ENCODE peak calls at places on chromosome 6, in five cellular contexts. C is BJ, W is DND-41, U is WERI-Rb-1, R is pancreas. L is an unnamed sample. For H3K36me3, the result is how much of the 10 kb centered on the place peaks cover.

GRCh38 chr6:131281471-131282270 is 146.4 kb downstream of the AKAP7 start:
- DNase-seq in U (no peak), C (no peak), R (no peak), W (peak), L (no peak)

GRCh38 chr6:53476979-53477378 is 67.9 kb downstream of the GCLC start:
- DNase-seq in U (no peak), W (no peak), R (no peak), C (peak), L (no peak)

GRCh38 chr6:6315660-6316059 is 4.8 kb downstream of the F13A1 start:
- DNase-seq in C (no peak), U (peak), W (peak), R (peak), L (peak)

GRCh38 chr6:6661684-6662083 is 73.2 kb downstream of the LY86 start:
- DNase-seq in C (no peak), W (no peak), R (no peak), U (no peak), L (no peak)

GRCh38 chr6:15437090-15437489 is 191.2 kb downstream of the JARID2 start:
- DNase-seq in R (no peak), U (no peak), W (no peak), C (no peak), L (no peak)

GRCh38 chr6:129183681-129184216 is 300.8 kb downstream of the LAMA2 start:
- DNase-seq in R (no peak), C (no peak), W (no peak), U (no peak), L (no peak)

GRCh38 chr6:168603234-168603633 is 162.2 kb downstream of the SMOC2 start:
- DNase-seq in R (no peak), U (no peak), C (no peak), W (no peak), L (no peak)

GRCh38 chr6:52574709-52575489 is 2.0 kb downstream of the TRAM2 start:
- DNase-seq in W (peak), U (no peak), R (no peak), C (no peak), L (no peak)

GRCh38 chr6:90650041-90650948 is 63.4 kb upstream of the MAP3K7 start:
- DNase-seq in W (no peak), R (no peak), C (no peak), U (no peak), L (no peak)

GRCh38 chr6:105431226-105431625 is 28.3 kb upstream of the PREP start:
- DNase-seq in C (no peak), U (no peak), W (peak), R (no peak), L (no peak)

GRCh38 chr6:111358454-111358853 is 124.6 kb downstream of the REV3L start:
- DNase-seq in U (no peak), R (no peak), C (no peak), W (no peak), L (no peak)

GRCh38 chr6:44309631-44310030 is 3.5 kb downstream of the AARS2 start:
- DNase-seq in U (no peak), W (no peak), R (no peak), C (no peak), L (no peak)

GRCh38 chr6:137313928-137314855 is 95.0 kb upstream of the IFNGR1 start:
- DNase-seq in U (peak), C (no peak), W (peak), R (peak), L (no peak)

GRCh38 chr6:7004581-7005297 is 103.0 kb upstream of the RREB1 start:
- DNase-seq in W (no peak), C (no peak), R (no peak), U (peak), L (no peak)

GRCh38 chr6:160121981-160122380 is 366 bp downstream of the SLC22A1 start:
- DNase-seq in C (no peak), R (no peak), W (no peak), U (no peak), L (no peak)

GRCh38 chr6:144653885-144654505 is 368.9 kb downstream of the UTRN start:
- DNase-seq in W (no peak), C (no peak), U (no peak), R (no peak), L (no peak)

GRCh38 chr6:109821494-109821893 is 130.4 kb downstream of the FIG4 start:
- DNase-seq in C (no peak), W (no peak), R (no peak), U (no peak), L (no peak)

GRCh38 chr6:44265003-44265842 is at the start of gene NFKBIE:
- DNase-seq in R (peak), C (peak), W (peak), U (peak), L (peak)

GRCh38 chr6:111210074-111210729 is 122.9 kb downstream of the SLC16A10 start:
- DNase-seq in R (no peak), W (peak), C (peak), U (peak), L (peak)

GRCh38 chr6:125132058-125132457 is 21.5 kb upstream of the TPD52L1 start:
- DNase-seq in R (no peak), W (no peak), C (no peak), U (no peak), L (no peak)

GRCh38 chr6:111950661-111951426 is 77.6 kb upstream of the FYN start:
- DNase-seq in W (no peak), U (no peak), C (no peak), R (peak), L (peak)

GRCh38 chr6:56808871-56809359 is 146.0 kb upstream of the BEND6 start:
- DNase-seq in W (no peak), U (no peak), R (no peak), C (no peak), L (no peak)

GRCh38 chr6:28154357-28154756 is 12.7 kb downstream of the ZKSCAN8 start:
- DNase-seq in C (no peak), R (no peak), W (no peak), U (no peak), L (no peak)
- H3K36me3 ChIP-seq in C (under half), R (under half), W (half or more), U (half or more), L (under half)

GRCh38 chr6:169998457-169998856 is 247.0 kb downstream of the ERMARD start:
- DNase-seq in W (no peak), C (no peak), R (no peak), U (no peak), L (no peak)
- H3K4me3 ChIP-seq in W (no peak), C (no peak), R (no peak), U (no peak), L (no peak)

DNA sequence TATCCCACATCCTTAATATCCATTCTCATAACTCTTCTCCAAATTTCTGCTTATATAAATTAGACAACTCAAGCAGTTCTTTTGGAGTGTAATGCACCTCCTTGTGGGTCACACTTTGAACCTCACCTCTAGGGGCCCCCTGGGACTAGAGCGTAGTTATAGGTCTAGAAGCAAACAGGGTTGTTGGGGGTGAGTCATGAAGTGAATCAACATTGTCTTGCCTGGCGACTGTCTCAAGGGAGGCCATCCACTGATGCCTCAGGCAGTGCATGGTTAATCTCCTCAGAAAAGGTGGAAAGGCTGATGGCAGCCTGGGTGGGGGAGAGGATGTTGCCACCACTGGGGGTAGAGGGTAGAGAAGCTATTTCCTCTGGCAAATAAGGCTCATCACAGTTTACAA is 129.1 kb downstream of the TNFRSF21 start:
- DNase-seq in W (no peak), U (no peak), R (no peak), C (no peak), L (no peak)
- TF ChIP-seq CTCF in W (no peak), U (no peak), R (no peak), C (no peak), L (no peak)

GRCh38 chr6:31639449-31639861 is 13.0 kb downstream of the BAG6 start:
- DNase-seq in R (no peak), U (peak), W (no peak), C (no peak), L (no peak)
- H3K36me3 ChIP-seq in R (under half), U (half or more), W (half or more), C (half or more), L (under half)

DNA sequence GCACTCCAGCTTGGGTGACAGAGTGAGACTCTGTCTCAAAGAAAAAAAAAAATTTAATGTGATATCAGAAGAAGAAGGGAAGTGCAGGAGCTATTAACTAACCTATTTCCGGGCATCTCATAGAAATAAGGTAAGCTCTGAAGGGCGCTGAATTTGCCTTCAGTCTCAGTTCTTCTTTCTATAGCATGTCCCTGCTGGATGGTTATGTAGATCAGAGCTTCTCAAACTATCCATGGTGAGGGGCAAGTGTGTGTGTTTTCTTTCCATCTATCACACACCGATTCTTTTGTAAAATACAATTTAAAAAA is 100.1 kb upstream of the MTHFD1L start:
- DNase-seq in U (no peak), R (no peak), C (no peak), W (no peak), L (no peak)
- H3K4me3 ChIP-seq in U (no peak), R (no peak), C (no peak), W (no peak), L (no peak)

GRCh38 chr6:34096193-34096592 is 49.7 kb downstream of the GRM4 start:
- DNase-seq in R (no peak), U (no peak), C (no peak), W (no peak), L (no peak)
- TF ChIP-seq CTCF in R (no peak), U (no peak), C (no peak), W (no peak), L (no peak)